ENCODE peak calls at places on chromosomes 4 and X, in ten cellular contexts. P, S, T, U, K, I, Z, N, L and Q are unnamed samples.

GRCh38 chrX:103688949-103689348 is 2.5 kb upstream of the MORF4L2 start:
- DNase-seq in S (no peak), U (peak), P (peak), N (no peak), Z (peak), T (no peak), L (no peak), K (no peak), I (no peak), Q (peak)

GRCh38 chr4:62260256-62260655 is 1060.1 kb downstream of the ADGRL3 start:
- DNase-seq in N (no peak), T (no peak), Z (no peak), U (no peak), L (no peak), S (no peak), P (no peak), I (no peak), K (no peak), Q (no peak)

GRCh38 chr4:91653067-91653466 is 650.7 kb upstream of the GRID2 start:
- DNase-seq in N (no peak), P (no peak), I (no peak), Z (no peak), S (no peak), T (no peak), K (no peak), U (no peak), L (no peak), Q (no peak)

GRCh38 chr4:4625488-4625887 is 83.6 kb upstream of the STX18 start:
- DNase-seq in I (no peak), L (no peak), K (peak), T (no peak), P (no peak), U (no peak), N (no peak), S (no peak), Z (no peak), Q (no peak)

GRCh38 chrX:153639177-153640044 is 7.6 kb upstream of the DUSP9 start:
- DNase-seq in U (no peak), T (no peak), Z (no peak), S (no peak), L (no peak), N (no peak), K (no peak), P (no peak), I (no peak), Q (no peak)

GRCh38 chr4:124970011-124970410 is 257.5 kb upstream of the ANKRD50 start:
- DNase-seq in S (no peak), I (no peak), K (peak), U (no peak), P (no peak), Z (no peak), N (no peak), L (no peak), T (no peak), Q (no peak)

GRCh38 chr4:133484287-133484686 is 335.2 kb downstream of the PCDH10 start:
- DNase-seq in N (no peak), I (no peak), K (no peak), P (no peak), T (no peak), S (no peak), L (no peak), U (no peak), Z (no peak), Q (no peak)

GRCh38 chrX:30865020-30865419 is 24.0 kb downstream of the TAB3 start:
- DNase-seq in Z (peak), K (peak), N (no peak), P (no peak), I (no peak), S (no peak), L (no peak), U (peak), T (no peak), Q (no peak)

GRCh38 chr4:830776-831482 is 5.0 kb upstream of the CPLX1 start:
- DNase-seq in K (no peak), U (no peak), P (no peak), N (no peak), L (no peak), Z (no peak), I (no peak), T (no peak), S (no peak), Q (no peak)

GRCh38 chr4:175998782-175999181 is 66.9 kb upstream of the WDR17 start:
- DNase-seq in I (no peak), N (no peak), K (peak), T (no peak), S (no peak), L (no peak), P (no peak), Z (peak), U (no peak), Q (no peak)

GRCh38 chrX:13346646-13347045 is 26.8 kb upstream of the ATXN3L start:
- DNase-seq in L (no peak), K (no peak), Z (no peak), I (no peak), P (no peak), N (no peak), T (no peak), U (peak), S (no peak), Q (no peak)